ENCODE peak calls at places on chromosomes 3 and 15, in eight cellular contexts. One of them, this sample, is unnamed.

GRCh38 chr3:35448681-35449080 is 190.6 kb upstream of the ARPP21 start:
- DNase-seq in WTC11: no peak
- DNase-seq in IMR-90: no peak
- DNase-seq in NCI-H2081: no peak
- DNase-seq in stimulated activated CD4-positive, alpha-beta T cell treated with anti-CD3 and anti-CD28 coated beads, Interleukin-12 subunit alpha, Interleukin-12 subunit beta, amount 100 ng/mL, for 4 hours: no peak
- DNase-seq in HAP-1: no peak
- DNase-seq in left cardiac atrium: no peak
- DNase-seq in CD4-positive, alpha-beta memory T cell: no peak
- DNase-seq in this sample: no peak

GRCh38 chr15:46708226-46708625 is 1009.1 kb upstream of the SEMA6D start:
- DNase-seq in left cardiac atrium: no peak
- DNase-seq in NCI-H2081: no peak
- DNase-seq in WTC11: no peak
- DNase-seq in HAP-1: no peak
- DNase-seq in IMR-90: no peak
- DNase-seq in stimulated activated CD4-positive, alpha-beta T cell treated with anti-CD3 and anti-CD28 coated beads, Interleukin-12 subunit alpha, Interleukin-12 subunit beta, amount 100 ng/mL, for 4 hours: no peak
- DNase-seq in CD4-positive, alpha-beta memory T cell: no peak
- DNase-seq in this sample: no peak

GRCh38 chr3:188788621-188789081 is 383.1 kb upstream of the TPRG1 start:
- DNase-seq in HAP-1: no peak
- DNase-seq in stimulated activated CD4-positive, alpha-beta T cell treated with anti-CD3 and anti-CD28 coated beads, Interleukin-12 subunit alpha, Interleukin-12 subunit beta, amount 100 ng/mL, for 4 hours: peak; percentile 63
- DNase-seq in CD4-positive, alpha-beta memory T cell: peak; percentile 37
- DNase-seq in left cardiac atrium: no peak
- DNase-seq in WTC11: no peak
- DNase-seq in IMR-90: peak; percentile 97
- DNase-seq in NCI-H2081: no peak
- DNase-seq in this sample: no peak

GRCh38 chr15:43954181-43954621 is 127.4 kb downstream of the WDR76 start:
- DNase-seq in IMR-90: peak; percentile 33
- DNase-seq in NCI-H2081: no peak
- DNase-seq in stimulated activated CD4-positive, alpha-beta T cell treated with anti-CD3 and anti-CD28 coated beads, Interleukin-12 subunit alpha, Interleukin-12 subunit beta, amount 100 ng/mL, for 4 hours: no peak
- DNase-seq in left cardiac atrium: no peak
- DNase-seq in HAP-1: no peak
- DNase-seq in WTC11: no peak
- DNase-seq in CD4-positive, alpha-beta memory T cell: no peak
- DNase-seq in this sample: no peak

GRCh38 chr3:135853981-135854380 is 111.5 kb upstream of the PPP2R3A start:
- DNase-seq in HAP-1: no peak
- DNase-seq in WTC11: no peak
- DNase-seq in CD4-positive, alpha-beta memory T cell: no peak
- DNase-seq in stimulated activated CD4-positive, alpha-beta T cell treated with anti-CD3 and anti-CD28 coated beads, Interleukin-12 subunit alpha, Interleukin-12 subunit beta, amount 100 ng/mL, for 4 hours: no peak
- DNase-seq in IMR-90: no peak
- DNase-seq in left cardiac atrium: no peak
- DNase-seq in NCI-H2081: no peak
- DNase-seq in this sample: no peak

GRCh38 chr3:14628406-14628805 is 23.2 kb upstream of the CCDC174 start:
- DNase-seq in NCI-H2081: no peak
- DNase-seq in IMR-90: no peak
- DNase-seq in left cardiac atrium: no peak
- DNase-seq in stimulated activated CD4-positive, alpha-beta T cell treated with anti-CD3 and anti-CD28 coated beads, Interleukin-12 subunit alpha, Interleukin-12 subunit beta, amount 100 ng/mL, for 4 hours: no peak
- DNase-seq in WTC11: no peak
- DNase-seq in HAP-1: no peak
- DNase-seq in CD4-positive, alpha-beta memory T cell: no peak
- DNase-seq in this sample: no peak

GRCh38 chr3:68771683-68772082 is 160.7 kb downstream of the TAFA4 start:
- DNase-seq in stimulated activated CD4-positive, alpha-beta T cell treated with anti-CD3 and anti-CD28 coated beads, Interleukin-12 subunit alpha, Interleukin-12 subunit beta, amount 100 ng/mL, for 4 hours: no peak
- DNase-seq in IMR-90: no peak
- DNase-seq in WTC11: no peak
- DNase-seq in CD4-positive, alpha-beta memory T cell: no peak
- DNase-seq in left cardiac atrium: no peak
- DNase-seq in HAP-1: no peak
- DNase-seq in NCI-H2081: no peak
- DNase-seq in this sample: no peak

GRCh38 chr3:97821413-97821809 is 400 bp upstream of the CRYBG3 start:
- DNase-seq in IMR-90: no peak
- DNase-seq in NCI-H2081: peak; percentile 78
- DNase-seq in HAP-1: no peak
- DNase-seq in WTC11: peak; percentile 66
- DNase-seq in stimulated activated CD4-positive, alpha-beta T cell treated with anti-CD3 and anti-CD28 coated beads, Interleukin-12 subunit alpha, Interleukin-12 subunit beta, amount 100 ng/mL, for 4 hours: peak; percentile 33
- DNase-seq in left cardiac atrium: no peak
- DNase-seq in CD4-positive, alpha-beta memory T cell: no peak
- DNase-seq in this sample: peak; percentile 43

GRCh38 chr3:139935071-139935865 is at the start of gene CLSTN2:
- DNase-seq in NCI-H2081: peak; percentile 88
- DNase-seq in IMR-90: no peak
- DNase-seq in HAP-1: no peak
- DNase-seq in CD4-positive, alpha-beta memory T cell: no peak
- DNase-seq in left cardiac atrium: peak; percentile 87
- DNase-seq in stimulated activated CD4-positive, alpha-beta T cell treated with anti-CD3 and anti-CD28 coated beads, Interleukin-12 subunit alpha, Interleukin-12 subunit beta, amount 100 ng/mL, for 4 hours: no peak
- DNase-seq in WTC11: peak; percentile 76
- DNase-seq in this sample: peak; percentile 69

GRCh38 chr3:3800076-3800448 is 831 bp downstream of the LRRN1 start:
- DNase-seq in NCI-H2081: no peak
- DNase-seq in CD4-positive, alpha-beta memory T cell: no peak
- DNase-seq in HAP-1: peak; percentile 5
- DNase-seq in left cardiac atrium: peak; percentile 20
- DNase-seq in IMR-90: no peak
- DNase-seq in stimulated activated CD4-positive, alpha-beta T cell treated with anti-CD3 and anti-CD28 coated beads, Interleukin-12 subunit alpha, Interleukin-12 subunit beta, amount 100 ng/mL, for 4 hours: no peak
- DNase-seq in WTC11: peak; percentile 30
- DNase-seq in this sample: peak; percentile 16

GRCh38 chr15:70156781-70157261 is 59.1 kb upstream of the TLE3 start:
- DNase-seq in left cardiac atrium: peak; percentile 68
- DNase-seq in NCI-H2081: peak; percentile 19
- DNase-seq in stimulated activated CD4-positive, alpha-beta T cell treated with anti-CD3 and anti-CD28 coated beads, Interleukin-12 subunit alpha, Interleukin-12 subunit beta, amount 100 ng/mL, for 4 hours: no peak
- DNase-seq in HAP-1: no peak
- DNase-seq in WTC11: no peak
- DNase-seq in CD4-positive, alpha-beta memory T cell: no peak
- DNase-seq in IMR-90: peak; percentile 34
- DNase-seq in this sample: no peak

GRCh38 chr3:141955163-141955562 is 78.7 kb downstream of the ATP1B3 start:
- DNase-seq in CD4-positive, alpha-beta memory T cell: no peak
- DNase-seq in IMR-90: peak; percentile 37
- DNase-seq in stimulated activated CD4-positive, alpha-beta T cell treated with anti-CD3 and anti-CD28 coated beads, Interleukin-12 subunit alpha, Interleukin-12 subunit beta, amount 100 ng/mL, for 4 hours: no peak
- DNase-seq in WTC11: no peak
- DNase-seq in left cardiac atrium: no peak
- DNase-seq in HAP-1: peak; percentile 55
- DNase-seq in NCI-H2081: no peak
- DNase-seq in this sample: no peak

GRCh38 chr3:128496602-128497304 is 3.8 kb upstream of the GATA2 start:
- DNase-seq in IMR-90: no peak
- DNase-seq in CD4-positive, alpha-beta memory T cell: no peak
- DNase-seq in left cardiac atrium: peak; percentile 76
- DNase-seq in NCI-H2081: peak; percentile 43
- DNase-seq in HAP-1: no peak
- DNase-seq in WTC11: no peak
- DNase-seq in stimulated activated CD4-positive, alpha-beta T cell treated with anti-CD3 and anti-CD28 coated beads, Interleukin-12 subunit alpha, Interleukin-12 subunit beta, amount 100 ng/mL, for 4 hours: no peak
- DNase-seq in this sample: no peak